ENCODE peak calls at places on chromosomes 13 and 19, in ten cellular contexts. One of them, this sample, is unnamed.

GRCh38 chr13:77143325-77143907 is 116.5 kb upstream of the FBXL3 start:
- DNase-seq in Calu3: peak
- DNase-seq in BE2C: no peak
- DNase-seq in heart right ventricle: no peak
- DNase-seq in cardiac fibroblast: peak
- DNase-seq in CD8-positive, alpha-beta T cell: no peak
- DNase-seq in choroid plexus epithelial cell: peak
- DNase-seq in natural killer cell: no peak
- DNase-seq in GM12864: no peak
- DNase-seq in heart left ventricle: no peak
- DNase-seq in this sample: no peak

GRCh38 chr19:48461982-48462655 is 6.7 kb downstream of the KCNJ14 start:
- DNase-seq in BE2C: no peak
- DNase-seq in Calu3: no peak
- DNase-seq in natural killer cell: no peak
- DNase-seq in heart right ventricle: no peak
- DNase-seq in GM12864: no peak
- DNase-seq in CD8-positive, alpha-beta T cell: no peak
- DNase-seq in choroid plexus epithelial cell: no peak
- DNase-seq in heart left ventricle: peak
- DNase-seq in cardiac fibroblast: no peak
- DNase-seq in this sample: no peak

GRCh38 chr19:8575467-8575997 is 1.7 kb downstream of the MYO1F start:
- DNase-seq in natural killer cell: peak
- DNase-seq in Calu3: no peak
- DNase-seq in BE2C: no peak
- DNase-seq in GM12864: no peak
- DNase-seq in choroid plexus epithelial cell: peak
- DNase-seq in heart right ventricle: no peak
- DNase-seq in CD8-positive, alpha-beta T cell: peak
- DNase-seq in heart left ventricle: no peak
- DNase-seq in cardiac fibroblast: peak
- DNase-seq in this sample: no peak

GRCh38 chr19:13892885-13893284 is 13.0 kb downstream of the BRME1 start:
- DNase-seq in cardiac fibroblast: no peak
- DNase-seq in natural killer cell: no peak
- DNase-seq in choroid plexus epithelial cell: no peak
- DNase-seq in CD8-positive, alpha-beta T cell: no peak
- DNase-seq in heart right ventricle: no peak
- DNase-seq in Calu3: no peak
- DNase-seq in BE2C: no peak
- DNase-seq in GM12864: no peak
- DNase-seq in heart left ventricle: no peak
- DNase-seq in this sample: no peak

GRCh38 chr19:35940078-35940775 is 4.1 kb downstream of the LRFN3 start:
- DNase-seq in choroid plexus epithelial cell: no peak
- DNase-seq in heart right ventricle: no peak
- DNase-seq in Calu3: no peak
- DNase-seq in GM12864: no peak
- DNase-seq in CD8-positive, alpha-beta T cell: no peak
- DNase-seq in natural killer cell: no peak
- DNase-seq in cardiac fibroblast: no peak
- DNase-seq in BE2C: no peak
- DNase-seq in heart left ventricle: no peak
- DNase-seq in this sample: no peak

GRCh38 chr19:36819130-36819630 is 19.0 kb downstream of the ZNF790 start:
- DNase-seq in natural killer cell: no peak
- DNase-seq in BE2C: no peak
- DNase-seq in heart left ventricle: no peak
- DNase-seq in Calu3: no peak
- DNase-seq in CD8-positive, alpha-beta T cell: no peak
- DNase-seq in cardiac fibroblast: peak
- DNase-seq in GM12864: no peak
- DNase-seq in choroid plexus epithelial cell: peak
- DNase-seq in heart right ventricle: no peak
- DNase-seq in this sample: no peak

GRCh38 chr19:50025794-50026549 is at the start of gene ZNF473:
- DNase-seq in choroid plexus epithelial cell: peak
- DNase-seq in heart right ventricle: peak
- DNase-seq in CD8-positive, alpha-beta T cell: peak
- DNase-seq in GM12864: peak
- DNase-seq in cardiac fibroblast: peak
- DNase-seq in heart left ventricle: peak
- DNase-seq in BE2C: peak
- DNase-seq in natural killer cell: peak
- DNase-seq in Calu3: peak
- DNase-seq in this sample: peak

GRCh38 chr13:23868521-23868920 is 20.7 kb downstream of the MIPEP start:
- DNase-seq in CD8-positive, alpha-beta T cell: no peak
- DNase-seq in heart left ventricle: no peak
- DNase-seq in cardiac fibroblast: peak
- DNase-seq in choroid plexus epithelial cell: peak
- DNase-seq in GM12864: no peak
- DNase-seq in heart right ventricle: no peak
- DNase-seq in Calu3: peak
- DNase-seq in BE2C: no peak
- DNase-seq in natural killer cell: no peak
- DNase-seq in this sample: no peak

GRCh38 chr13:94479559-94480095 is at the start of gene DCT:
- DNase-seq in CD8-positive, alpha-beta T cell: no peak
- DNase-seq in choroid plexus epithelial cell: no peak
- DNase-seq in natural killer cell: no peak
- DNase-seq in cardiac fibroblast: no peak
- DNase-seq in BE2C: no peak
- DNase-seq in heart left ventricle: no peak
- DNase-seq in heart right ventricle: no peak
- DNase-seq in Calu3: no peak
- DNase-seq in GM12864: no peak
- DNase-seq in this sample: no peak

GRCh38 chr13:78722700-78723099 is 63.7 kb upstream of the OBI1 start:
- DNase-seq in choroid plexus epithelial cell: no peak
- DNase-seq in CD8-positive, alpha-beta T cell: no peak
- DNase-seq in natural killer cell: no peak
- DNase-seq in heart right ventricle: no peak
- DNase-seq in Calu3: no peak
- DNase-seq in BE2C: no peak
- DNase-seq in heart left ventricle: no peak
- DNase-seq in GM12864: no peak
- DNase-seq in cardiac fibroblast: no peak
- DNase-seq in this sample: no peak

GRCh38 chr13:32045963-32046785 is 14.6 kb downstream of the FRY start:
- DNase-seq in natural killer cell: no peak
- DNase-seq in heart right ventricle: no peak
- DNase-seq in cardiac fibroblast: peak
- DNase-seq in CD8-positive, alpha-beta T cell: no peak
- DNase-seq in choroid plexus epithelial cell: peak
- DNase-seq in Calu3: peak
- DNase-seq in heart left ventricle: no peak
- DNase-seq in GM12864: no peak
- DNase-seq in BE2C: no peak
- DNase-seq in this sample: no peak

GRCh38 chr13:104648291-104648690 is 1582.1 kb upstream of the SLC10A2 start:
- DNase-seq in cardiac fibroblast: no peak
- DNase-seq in GM12864: no peak
- DNase-seq in BE2C: no peak
- DNase-seq in natural killer cell: no peak
- DNase-seq in CD8-positive, alpha-beta T cell: no peak
- DNase-seq in heart right ventricle: no peak
- DNase-seq in heart left ventricle: no peak
- DNase-seq in Calu3: no peak
- DNase-seq in choroid plexus epithelial cell: no peak
- DNase-seq in this sample: no peak

GRCh38 chr13:109631069-109631468 is 155.3 kb downstream of the IRS2 start:
- DNase-seq in cardiac fibroblast: no peak
- DNase-seq in choroid plexus epithelial cell: no peak
- DNase-seq in CD8-positive, alpha-beta T cell: no peak
- DNase-seq in BE2C: no peak
- DNase-seq in heart left ventricle: no peak
- DNase-seq in heart right ventricle: no peak
- DNase-seq in GM12864: no peak
- DNase-seq in natural killer cell: no peak
- DNase-seq in Calu3: no peak
- DNase-seq in this sample: no peak

GRCh38 chr13:73106513-73107214 is 47.9 kb downstream of the KLF5 start:
- DNase-seq in BE2C: no peak
- DNase-seq in cardiac fibroblast: no peak
- DNase-seq in Calu3: peak
- DNase-seq in heart right ventricle: no peak
- DNase-seq in GM12864: no peak
- DNase-seq in natural killer cell: no peak
- DNase-seq in CD8-positive, alpha-beta T cell: no peak
- DNase-seq in heart left ventricle: no peak
- DNase-seq in choroid plexus epithelial cell: no peak
- DNase-seq in this sample: no peak

GRCh38 chr13:46179576-46180368 is 2.2 kb downstream of the LCP1 start:
- DNase-seq in cardiac fibroblast: no peak
- DNase-seq in heart left ventricle: peak
- DNase-seq in CD8-positive, alpha-beta T cell: peak
- DNase-seq in Calu3: no peak
- DNase-seq in natural killer cell: peak
- DNase-seq in heart right ventricle: peak
- DNase-seq in BE2C: no peak
- DNase-seq in GM12864: no peak
- DNase-seq in choroid plexus epithelial cell: no peak
- DNase-seq in this sample: peak

GRCh38 chr19:15025237-15025636 is 24.0 kb upstream of the CASP14 start:
- DNase-seq in CD8-positive, alpha-beta T cell: no peak
- DNase-seq in heart left ventricle: no peak
- DNase-seq in cardiac fibroblast: peak
- DNase-seq in Calu3: peak
- DNase-seq in natural killer cell: no peak
- DNase-seq in GM12864: no peak
- DNase-seq in heart right ventricle: no peak
- DNase-seq in choroid plexus epithelial cell: peak
- DNase-seq in BE2C: no peak
- DNase-seq in this sample: no peak
- TF ChIP-seq CTCF in CD8-positive, alpha-beta T cell: no peak
- TF ChIP-seq CTCF in heart left ventricle: no peak
- TF ChIP-seq CTCF in cardiac fibroblast: no peak
- TF ChIP-seq CTCF in Calu3: no peak
- TF ChIP-seq CTCF in natural killer cell: no peak
- TF ChIP-seq CTCF in GM12864: peak
- TF ChIP-seq CTCF in heart right ventricle: no peak
- TF ChIP-seq CTCF in choroid plexus epithelial cell: no peak
- TF ChIP-seq CTCF in BE2C: peak
- TF ChIP-seq CTCF in this sample: no peak

GRCh38 chr13:111434578-111435159 is 114.2 kb downstream of the TEX29 start:
- DNase-seq in heart right ventricle: no peak
- DNase-seq in GM12864: no peak
- DNase-seq in choroid plexus epithelial cell: no peak
- DNase-seq in natural killer cell: no peak
- DNase-seq in cardiac fibroblast: no peak
- DNase-seq in heart left ventricle: no peak
- DNase-seq in CD8-positive, alpha-beta T cell: no peak
- DNase-seq in Calu3: no peak
- DNase-seq in BE2C: no peak
- DNase-seq in this sample: no peak

GRCh38 chr13:111436446-111436845 is 116.0 kb downstream of the TEX29 start:
- DNase-seq in choroid plexus epithelial cell: no peak
- DNase-seq in heart right ventricle: no peak
- DNase-seq in natural killer cell: no peak
- DNase-seq in cardiac fibroblast: no peak
- DNase-seq in Calu3: no peak
- DNase-seq in CD8-positive, alpha-beta T cell: no peak
- DNase-seq in BE2C: no peak
- DNase-seq in GM12864: no peak
- DNase-seq in heart left ventricle: no peak
- DNase-seq in this sample: no peak

GRCh38 chr13:111429064-111429558 is 108.7 kb downstream of the TEX29 start:
- DNase-seq in CD8-positive, alpha-beta T cell: peak
- DNase-seq in Calu3: peak
- DNase-seq in GM12864: no peak
- DNase-seq in heart right ventricle: no peak
- DNase-seq in natural killer cell: no peak
- DNase-seq in BE2C: peak
- DNase-seq in heart left ventricle: no peak
- DNase-seq in cardiac fibroblast: peak
- DNase-seq in choroid plexus epithelial cell: peak
- DNase-seq in this sample: no peak

GRCh38 chr13:111425326-111425725 is 104.9 kb downstream of the TEX29 start:
- DNase-seq in GM12864: no peak
- DNase-seq in Calu3: no peak
- DNase-seq in choroid plexus epithelial cell: no peak
- DNase-seq in heart left ventricle: no peak
- DNase-seq in cardiac fibroblast: no peak
- DNase-seq in heart right ventricle: no peak
- DNase-seq in CD8-positive, alpha-beta T cell: no peak
- DNase-seq in natural killer cell: no peak
- DNase-seq in BE2C: no peak
- DNase-seq in this sample: no peak

GRCh38 chr13:111431241-111431640 is 110.8 kb downstream of the TEX29 start:
- DNase-seq in heart right ventricle: no peak
- DNase-seq in natural killer cell: no peak
- DNase-seq in CD8-positive, alpha-beta T cell: no peak
- DNase-seq in GM12864: no peak
- DNase-seq in Calu3: no peak
- DNase-seq in cardiac fibroblast: no peak
- DNase-seq in BE2C: no peak
- DNase-seq in choroid plexus epithelial cell: no peak
- DNase-seq in heart left ventricle: no peak
- DNase-seq in this sample: no peak
- TF ChIP-seq CTCF in heart right ventricle: no peak
- TF ChIP-seq CTCF in natural killer cell: no peak
- TF ChIP-seq CTCF in CD8-positive, alpha-beta T cell: no peak
- TF ChIP-seq CTCF in GM12864: no peak
- TF ChIP-seq CTCF in Calu3: no peak
- TF ChIP-seq CTCF in cardiac fibroblast: no peak
- TF ChIP-seq CTCF in BE2C: no peak
- TF ChIP-seq CTCF in choroid plexus epithelial cell: no peak
- TF ChIP-seq CTCF in heart left ventricle: no peak
- TF ChIP-seq CTCF in this sample: no peak

GRCh38 chr13:68929055-68929454 is 1178.6 kb upstream of the ATXN8OS start:
- DNase-seq in CD8-positive, alpha-beta T cell: no peak
- DNase-seq in BE2C: no peak
- DNase-seq in choroid plexus epithelial cell: no peak
- DNase-seq in Calu3: no peak
- DNase-seq in heart right ventricle: no peak
- DNase-seq in GM12864: no peak
- DNase-seq in cardiac fibroblast: no peak
- DNase-seq in heart left ventricle: no peak
- DNase-seq in natural killer cell: no peak
- DNase-seq in this sample: no peak

GRCh38 chr13:68923995-68924394 is 1183.6 kb upstream of the ATXN8OS start:
- DNase-seq in heart right ventricle: no peak
- DNase-seq in choroid plexus epithelial cell: no peak
- DNase-seq in cardiac fibroblast: no peak
- DNase-seq in heart left ventricle: no peak
- DNase-seq in natural killer cell: no peak
- DNase-seq in Calu3: no peak
- DNase-seq in CD8-positive, alpha-beta T cell: no peak
- DNase-seq in GM12864: no peak
- DNase-seq in BE2C: no peak
- DNase-seq in this sample: no peak

GRCh38 chr13:68927387-68928026 is 1180.1 kb upstream of the ATXN8OS start:
- DNase-seq in BE2C: peak
- DNase-seq in CD8-positive, alpha-beta T cell: no peak
- DNase-seq in natural killer cell: no peak
- DNase-seq in heart right ventricle: no peak
- DNase-seq in GM12864: no peak
- DNase-seq in Calu3: peak
- DNase-seq in choroid plexus epithelial cell: peak
- DNase-seq in heart left ventricle: no peak
- DNase-seq in cardiac fibroblast: no peak
- DNase-seq in this sample: no peak
- TF ChIP-seq CTCF in BE2C: peak
- TF ChIP-seq CTCF in CD8-positive, alpha-beta T cell: no peak
- TF ChIP-seq CTCF in natural killer cell: no peak
- TF ChIP-seq CTCF in heart right ventricle: no peak
- TF ChIP-seq CTCF in GM12864: peak
- TF ChIP-seq CTCF in Calu3: no peak
- TF ChIP-seq CTCF in choroid plexus epithelial cell: peak
- TF ChIP-seq CTCF in heart left ventricle: peak
- TF ChIP-seq CTCF in cardiac fibroblast: no peak
- TF ChIP-seq CTCF in this sample: no peak

GRCh38 chr19:6772028-6772865 is at the start of gene VAV1:
- DNase-seq in CD8-positive, alpha-beta T cell: peak
- DNase-seq in cardiac fibroblast: no peak
- DNase-seq in natural killer cell: peak
- DNase-seq in Calu3: no peak
- DNase-seq in heart right ventricle: peak
- DNase-seq in heart left ventricle: peak
- DNase-seq in BE2C: no peak
- DNase-seq in choroid plexus epithelial cell: no peak
- DNase-seq in GM12864: peak
- DNase-seq in this sample: peak
- TF ChIP-seq CTCF in CD8-positive, alpha-beta T cell: peak
- TF ChIP-seq CTCF in cardiac fibroblast: no peak
- TF ChIP-seq CTCF in natural killer cell: peak
- TF ChIP-seq CTCF in Calu3: no peak
- TF ChIP-seq CTCF in heart right ventricle: no peak
- TF ChIP-seq CTCF in heart left ventricle: no peak
- TF ChIP-seq CTCF in BE2C: no peak
- TF ChIP-seq CTCF in choroid plexus epithelial cell: peak
- TF ChIP-seq CTCF in GM12864: peak
- TF ChIP-seq CTCF in this sample: no peak

This sample was measured in activated B cell treated with CpG ODN at 0.5 μM for 24 hours.